ENCODE peak calls at places on chromosomes 11 and 22, in eight cellular contexts. Z is endothelial cell; H is cardiac muscle cell; P is adrenal gland; B is Peyer's patch; D is CD8-positive, alpha-beta T cell; X is AG04450; S is fibroblast of lung. W is an unnamed sample.

GRCh38 chr11:126890561-126890960 is 110.0 kb downstream of the KIRREL3 start:
- DNase-seq in S (no peak), B (no peak), X (no peak), D (no peak), H (no peak), P (no peak), Z (peak), W (no peak)

GRCh38 chr22:43820671-43821305 is 8.7 kb upstream of the EFCAB6 start:
- DNase-seq in S (no peak), P (peak), B (no peak), X (no peak), D (no peak), Z (no peak), H (no peak), W (no peak)

GRCh38 chr11:8328848-8329330 is 65.2 kb upstream of the LMO1 start:
- DNase-seq in S (peak), D (peak), B (peak), X (peak), H (peak), Z (peak), P (peak), W (peak)

GRCh38 chr11:111557425-111558111 is 17.0 kb downstream of the LAYN start:
- DNase-seq in P (no peak), B (no peak), Z (no peak), D (no peak), X (peak), S (peak), H (peak), W (no peak)

GRCh38 chr11:69170704-69171103 is 15.0 kb downstream of the SMIM38 start:
- DNase-seq in H (no peak), P (no peak), S (no peak), Z (no peak), X (no peak), D (no peak), B (no peak), W (peak)

GRCh38 chr11:3824714-3825472 is 15.9 kb downstream of the RHOG start:
- DNase-seq in S (no peak), P (no peak), B (peak), X (no peak), D (peak), Z (peak), H (peak), W (peak)

GRCh38 chr22:40036591-40037225 is 42.0 kb downstream of the FAM83F start:
- DNase-seq in B (peak), D (peak), H (peak), Z (peak), S (peak), X (peak), P (peak), W (peak)

GRCh38 chr11:19196458-19196857 is 5.3 kb downstream of the CSRP3 start:
- DNase-seq in P (no peak), H (no peak), Z (no peak), S (no peak), D (no peak), X (no peak), B (peak), W (no peak)

GRCh38 chr11:10493041-10493663 is 38.1 kb downstream of the AMPD3 start:
- DNase-seq in Z (no peak), B (no peak), D (no peak), S (no peak), X (no peak), P (no peak), H (no peak), W (no peak)

GRCh38 chr11:35166369-35167360 is 27.7 kb downstream of the CD44 start:
- DNase-seq in Z (no peak), D (peak), X (no peak), H (peak), S (peak), B (no peak), P (no peak), W (no peak)

GRCh38 chr11:75520688-75521087 is 5.1 kb downstream of the GDPD5 start:
- DNase-seq in Z (no peak), D (no peak), P (no peak), X (no peak), B (no peak), H (no peak), S (no peak), W (no peak)

GRCh38 chr11:7605544-7605943 is 67.8 kb downstream of the CYB5R2 start:
- DNase-seq in H (peak), B (no peak), X (no peak), Z (no peak), D (no peak), S (no peak), P (no peak), W (no peak)

GRCh38 chr22:44023404-44024287 is 456 bp upstream of the PARVB start:
- DNase-seq in H (peak), P (peak), B (peak), Z (peak), X (no peak), S (peak), D (peak), W (peak)

GRCh38 chr22:39502109-39502788 is at the start of gene MIEF1:
- DNase-seq in S (peak), D (peak), B (peak), P (peak), Z (peak), H (peak), X (peak), W (peak)

GRCh38 chr11:115418081-115418480 is 86.1 kb downstream of the CADM1 start:
- DNase-seq in Z (no peak), X (no peak), H (no peak), P (no peak), D (no peak), S (no peak), B (no peak), W (no peak)

GRCh38 chr11:72179049-72179803 is 12.7 kb upstream of the FOLR1 start:
- DNase-seq in P (no peak), S (no peak), Z (no peak), H (no peak), D (no peak), B (no peak), X (no peak), W (no peak)

GRCh38 chr11:109772846-109773400 is 320.3 kb upstream of the ZC3H12C start:
- DNase-seq in P (no peak), Z (no peak), H (no peak), B (no peak), S (no peak), X (no peak), D (no peak), W (no peak)

GRCh38 chr11:103110406-103110805 is 1.2 kb downstream of the DYNC2H1 start:
- DNase-seq in X (no peak), Z (no peak), D (no peak), H (peak), B (no peak), S (peak), P (no peak), W (no peak)

GRCh38 chr22:37157516-37158289 is 8.0 kb upstream of the IL2RB start:
- DNase-seq in Z (no peak), P (no peak), D (no peak), H (peak), X (no peak), S (no peak), B (no peak), W (no peak)

GRCh38 chr11:128862421-128862820 is 4.7 kb downstream of the KCNJ1 start:
- DNase-seq in H (no peak), X (no peak), P (no peak), Z (no peak), B (no peak), S (no peak), D (no peak), W (no peak)
- TF ChIP-seq CTCF in H (no peak), X (no peak), P (no peak), Z (no peak), B (no peak), S (no peak), D (no peak), W (no peak)

GRCh38 chr11:2101171-2101675 is 38.0 kb downstream of the IGF2 start:
- DNase-seq in X (no peak), H (no peak), S (no peak), B (no peak), P (no peak), D (no peak), Z (no peak), W (peak)

GRCh38 chr11:2097998-2098690 is 41.0 kb downstream of the IGF2 start:
- DNase-seq in P (peak), Z (no peak), H (no peak), X (no peak), B (no peak), D (no peak), S (no peak), W (peak)

GRCh38 chr11:2100361-2101170 is 38.6 kb downstream of the IGF2 start:
- DNase-seq in P (peak), H (peak), B (peak), D (peak), S (no peak), Z (no peak), X (no peak), W (peak)

GRCh38 chr11:2098691-2099522 is 40.3 kb downstream of the IGF2 start:
- DNase-seq in H (no peak), X (no peak), B (no peak), S (no peak), D (no peak), P (no peak), Z (no peak), W (peak)

DNA sequence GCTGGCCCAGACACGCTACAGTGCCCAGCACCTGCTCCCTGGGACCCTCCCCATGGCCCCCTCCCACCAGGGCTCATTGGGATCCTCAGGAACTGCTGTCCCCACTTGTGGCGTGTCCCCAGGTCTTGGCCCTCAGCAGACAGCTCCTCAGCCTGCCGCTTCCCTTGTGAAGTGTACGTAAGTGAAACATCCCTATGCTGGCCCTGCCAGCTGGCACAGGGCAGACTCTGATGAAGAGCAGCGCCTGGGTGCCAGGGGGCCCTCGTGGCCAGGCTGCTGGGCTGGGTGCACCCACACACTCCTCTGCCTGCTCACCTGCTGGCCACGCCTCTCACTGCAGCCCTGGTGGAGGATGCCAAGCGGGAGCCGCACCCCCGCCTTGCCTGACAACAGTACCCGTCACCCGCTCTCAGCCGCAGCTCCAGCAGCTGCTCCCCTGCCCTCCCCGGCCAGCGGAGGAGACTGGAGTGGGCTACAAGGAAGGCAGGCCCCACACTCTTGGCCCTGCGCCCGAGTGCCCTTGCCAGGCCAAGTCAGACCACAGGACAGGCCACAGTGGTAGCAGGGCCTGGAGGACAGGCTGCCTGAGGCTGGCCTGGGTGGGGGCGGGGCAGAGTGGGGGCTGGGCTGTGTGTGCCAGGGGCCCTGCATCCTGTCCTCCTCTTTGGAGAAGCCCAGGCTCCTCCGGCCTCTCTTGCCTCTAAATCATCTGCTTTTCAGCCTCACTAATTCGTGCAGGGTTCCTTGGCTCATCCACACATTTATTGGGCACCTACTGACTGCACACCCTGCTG is 39.5 kb downstream of the IGF2 start:
- DNase-seq in S (no peak), B (peak), P (peak), H (peak), Z (no peak), X (no peak), D (no peak), W (peak)
- TF ChIP-seq CTCF in S (no peak), B (peak), P (no peak), H (no peak), Z (no peak), X (no peak), D (no peak), W (no peak)

GRCh38 chr11:116680349-116681125 is 92.2 kb downstream of the BUD13 start:
- DNase-seq in X (no peak), Z (no peak), H (no peak), D (no peak), S (no peak), P (no peak), B (no peak), W (no peak)
- TF ChIP-seq CTCF in X (no peak), Z (peak), H (no peak), D (no peak), S (peak), P (no peak), B (no peak), W (no peak)

GRCh38 chr11:44339530-44339883 is 29.6 kb upstream of the ALX4 start:
- DNase-seq in H (no peak), B (no peak), P (no peak), D (no peak), Z (no peak), S (no peak), X (no peak), W (no peak)
- TF ChIP-seq CTCF in H (no peak), B (no peak), P (no peak), D (no peak), Z (no peak), S (no peak), X (no peak), W (no peak)

GRCh38 chr11:61183645-61184044 is 19.7 kb upstream of the PGA3 start:
- DNase-seq in H (no peak), X (no peak), S (no peak), Z (no peak), B (no peak), P (no peak), D (no peak), W (no peak)
- TF ChIP-seq CTCF in H (no peak), X (peak), S (no peak), Z (no peak), B (no peak), P (no peak), D (no peak), W (no peak)

DNA sequence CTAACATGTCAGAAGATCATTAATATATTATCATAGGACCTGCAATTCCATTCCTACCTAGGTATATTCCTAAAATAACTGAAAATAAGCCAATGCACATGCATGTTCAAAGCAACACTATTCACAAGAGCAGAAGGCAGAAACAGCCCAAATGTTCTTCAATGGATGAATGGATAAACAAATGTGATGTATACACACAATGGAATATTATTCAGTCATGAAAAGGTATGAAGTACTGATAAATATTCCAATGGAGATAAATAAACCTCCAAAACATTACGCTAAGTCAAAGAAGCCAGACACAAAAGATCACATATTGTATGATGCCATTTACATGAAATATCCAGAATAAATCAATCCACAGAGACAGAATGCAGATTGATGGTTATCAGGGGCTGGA is 16.8 kb downstream of the AMBRA1 start:
- DNase-seq in H (no peak), B (no peak), X (no peak), Z (no peak), D (no peak), P (no peak), S (no peak), W (no peak)
- TF ChIP-seq CTCF in H (no peak), B (no peak), X (no peak), Z (no peak), D (no peak), P (no peak), S (no peak), W (no peak)

GRCh38 chr22:22398530-22399327 is 109.8 kb downstream of the ZNF280B start:
- DNase-seq in S (no peak), P (no peak), X (no peak), Z (no peak), D (no peak), B (no peak), H (no peak), W (no peak)

GRCh38 chr22:22395230-22395629 is 113.3 kb downstream of the ZNF280B start:
- DNase-seq in X (no peak), H (no peak), B (no peak), Z (no peak), S (no peak), D (no peak), P (no peak), W (no peak)

GRCh38 chr22:22397875-22398524 is 110.5 kb downstream of the ZNF280B start:
- DNase-seq in X (no peak), Z (no peak), H (no peak), P (no peak), B (no peak), S (no peak), D (no peak), W (no peak)

GRCh38 chr22:22396741-22397291 is 111.7 kb downstream of the ZNF280B start:
- DNase-seq in Z (no peak), P (no peak), B (no peak), X (no peak), S (no peak), D (no peak), H (no peak), W (no peak)

DNA sequence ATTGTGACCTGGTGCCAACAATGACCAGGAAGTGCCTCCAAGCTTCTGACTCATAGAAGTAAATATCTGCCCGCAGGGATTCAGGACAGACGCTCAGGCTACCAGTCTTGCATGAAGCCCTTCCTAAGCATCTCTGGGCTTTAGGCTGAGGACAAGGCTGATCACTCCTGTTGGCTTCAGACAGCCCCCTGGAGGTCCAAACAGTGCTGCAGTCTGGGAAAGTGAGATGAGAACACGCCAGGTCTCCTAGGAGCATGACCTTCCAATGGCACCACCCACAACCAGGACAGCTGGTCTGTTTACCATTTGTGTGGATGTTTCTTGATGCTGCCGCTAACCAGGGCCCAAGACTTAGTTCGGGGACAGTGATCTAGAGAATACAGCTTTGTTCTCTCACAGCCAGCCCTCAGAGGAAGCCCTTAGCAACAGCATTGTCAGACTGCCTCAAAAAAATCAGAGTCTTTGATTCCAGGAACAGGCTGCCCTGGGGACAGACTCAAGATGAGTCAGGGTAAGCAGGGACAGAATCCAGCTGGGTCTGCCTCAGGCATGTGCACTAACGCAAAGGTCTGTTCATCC is 111.2 kb downstream of the ZNF280B start:
- DNase-seq in H (peak), P (peak), B (no peak), Z (peak), X (no peak), S (no peak), D (no peak), W (no peak)
- TF ChIP-seq CTCF in H (peak), P (no peak), B (no peak), Z (no peak), X (no peak), S (peak), D (no peak), W (no peak)

GRCh38 chr22:45831394-45831793 is 145.6 kb downstream of the WNT7B start:
- DNase-seq in B (no peak), D (no peak), H (peak), Z (no peak), X (no peak), S (peak), P (no peak), W (no peak)
- TF ChIP-seq CTCF in B (no peak), D (no peak), H (peak), Z (no peak), X (peak), S (peak), P (peak), W (peak)